ENCODE peak calls at places on chromosomes 16 and 17, in seven cellular contexts. One of them, this sample, is unnamed.

GRCh38 chr17:72338847-72339790 is 218.3 kb downstream of the SOX9 start:
- DNase-seq in stomach: no peak
- DNase-seq in body of pancreas: peak
- DNase-seq in glutamatergic neuron: no peak
- DNase-seq in suprapubic skin: no peak
- DNase-seq in lower leg skin: peak
- DNase-seq in OCI-LY7: no peak
- DNase-seq in this sample: no peak

GRCh38 chr16:3254309-3254708 is 2.1 kb downstream of the MEFV start:
- DNase-seq in stomach: no peak
- DNase-seq in OCI-LY7: no peak
- DNase-seq in lower leg skin: peak
- DNase-seq in body of pancreas: no peak
- DNase-seq in glutamatergic neuron: no peak
- DNase-seq in suprapubic skin: no peak
- DNase-seq in this sample: no peak

GRCh38 chr17:5705876-5706420 is 121.6 kb upstream of the NLRP1 start:
- DNase-seq in lower leg skin: peak
- DNase-seq in body of pancreas: no peak
- DNase-seq in OCI-LY7: no peak
- DNase-seq in suprapubic skin: no peak
- DNase-seq in stomach: no peak
- DNase-seq in glutamatergic neuron: no peak
- DNase-seq in this sample: no peak

GRCh38 chr17:4634981-4635380 is 6.5 kb downstream of the ALOX15 start:
- DNase-seq in suprapubic skin: no peak
- DNase-seq in glutamatergic neuron: no peak
- DNase-seq in stomach: no peak
- DNase-seq in body of pancreas: no peak
- DNase-seq in OCI-LY7: no peak
- DNase-seq in lower leg skin: no peak
- DNase-seq in this sample: no peak

GRCh38 chr17:41328207-41328606 is 12.7 kb upstream of the KRTAP17-1 start:
- DNase-seq in suprapubic skin: no peak
- DNase-seq in stomach: no peak
- DNase-seq in OCI-LY7: no peak
- DNase-seq in lower leg skin: no peak
- DNase-seq in glutamatergic neuron: no peak
- DNase-seq in body of pancreas: no peak
- DNase-seq in this sample: no peak

GRCh38 chr17:40485851-40486512 is 15.4 kb downstream of the TNS4 start:
- DNase-seq in stomach: no peak
- DNase-seq in lower leg skin: no peak
- DNase-seq in suprapubic skin: no peak
- DNase-seq in OCI-LY7: no peak
- DNase-seq in body of pancreas: peak
- DNase-seq in glutamatergic neuron: no peak
- DNase-seq in this sample: no peak

GRCh38 chr16:84455031-84455430 is 49.4 kb downstream of the MEAK7 start:
- DNase-seq in suprapubic skin: no peak
- DNase-seq in lower leg skin: no peak
- DNase-seq in OCI-LY7: no peak
- DNase-seq in body of pancreas: no peak
- DNase-seq in glutamatergic neuron: no peak
- DNase-seq in stomach: no peak
- DNase-seq in this sample: no peak

GRCh38 chr17:74757502-74757901 is 9.1 kb downstream of the NHERF1 start:
- DNase-seq in OCI-LY7: no peak
- DNase-seq in glutamatergic neuron: no peak
- DNase-seq in body of pancreas: peak
- DNase-seq in suprapubic skin: no peak
- DNase-seq in stomach: peak
- DNase-seq in lower leg skin: no peak
- DNase-seq in this sample: no peak

GRCh38 chr17:77566566-77566965 is 391.9 kb upstream of the TNRC6C start:
- DNase-seq in lower leg skin: no peak
- DNase-seq in glutamatergic neuron: no peak
- DNase-seq in suprapubic skin: no peak
- DNase-seq in OCI-LY7: no peak
- DNase-seq in stomach: no peak
- DNase-seq in body of pancreas: no peak
- DNase-seq in this sample: no peak

GRCh38 chr16:55622930-55623561 is 32.7 kb upstream of the SLC6A2 start:
- DNase-seq in body of pancreas: peak
- DNase-seq in lower leg skin: no peak
- DNase-seq in suprapubic skin: no peak
- DNase-seq in stomach: no peak
- DNase-seq in glutamatergic neuron: peak
- DNase-seq in OCI-LY7: peak
- DNase-seq in this sample: no peak

GRCh38 chr16:27209591-27209990 is 6.3 kb downstream of the KDM8 start:
- DNase-seq in lower leg skin: no peak
- DNase-seq in suprapubic skin: no peak
- DNase-seq in glutamatergic neuron: no peak
- DNase-seq in OCI-LY7: no peak
- DNase-seq in body of pancreas: no peak
- DNase-seq in stomach: no peak
- DNase-seq in this sample: no peak

GRCh38 chr16:85334718-85335583 is 222.7 kb upstream of the CIBAR2 start:
- DNase-seq in OCI-LY7: peak
- DNase-seq in body of pancreas: peak
- DNase-seq in suprapubic skin: no peak
- DNase-seq in stomach: peak
- DNase-seq in lower leg skin: no peak
- DNase-seq in glutamatergic neuron: no peak
- DNase-seq in this sample: no peak

GRCh38 chr16:11138769-11139623 is 117.0 kb downstream of the SOCS1 start:
- DNase-seq in body of pancreas: no peak
- DNase-seq in OCI-LY7: no peak
- DNase-seq in suprapubic skin: no peak
- DNase-seq in glutamatergic neuron: no peak
- DNase-seq in stomach: no peak
- DNase-seq in lower leg skin: no peak
- DNase-seq in this sample: no peak

GRCh38 chr17:74118504-74118903 is 85.0 kb upstream of the RPL38 start:
- DNase-seq in body of pancreas: no peak
- DNase-seq in OCI-LY7: no peak
- DNase-seq in suprapubic skin: peak
- DNase-seq in lower leg skin: peak
- DNase-seq in glutamatergic neuron: peak
- DNase-seq in stomach: no peak
- DNase-seq in this sample: no peak

GRCh38 chr16:51022852-51023251 is 128.2 kb downstream of the SALL1 start:
- DNase-seq in glutamatergic neuron: no peak
- DNase-seq in lower leg skin: no peak
- DNase-seq in suprapubic skin: no peak
- DNase-seq in stomach: no peak
- DNase-seq in body of pancreas: no peak
- DNase-seq in OCI-LY7: no peak
- DNase-seq in this sample: no peak

GRCh38 chr16:85010446-85010930 is 847 bp downstream of the ZDHHC7 start:
- DNase-seq in suprapubic skin: no peak
- DNase-seq in stomach: no peak
- DNase-seq in lower leg skin: no peak
- DNase-seq in body of pancreas: no peak
- DNase-seq in OCI-LY7: no peak
- DNase-seq in glutamatergic neuron: no peak
- DNase-seq in this sample: no peak

GRCh38 chr17:48244814-48245213 is 137.2 kb downstream of the SNX11 start:
- DNase-seq in lower leg skin: no peak
- DNase-seq in suprapubic skin: no peak
- DNase-seq in stomach: no peak
- DNase-seq in body of pancreas: no peak
- DNase-seq in glutamatergic neuron: no peak
- DNase-seq in OCI-LY7: no peak
- DNase-seq in this sample: no peak

DNA sequence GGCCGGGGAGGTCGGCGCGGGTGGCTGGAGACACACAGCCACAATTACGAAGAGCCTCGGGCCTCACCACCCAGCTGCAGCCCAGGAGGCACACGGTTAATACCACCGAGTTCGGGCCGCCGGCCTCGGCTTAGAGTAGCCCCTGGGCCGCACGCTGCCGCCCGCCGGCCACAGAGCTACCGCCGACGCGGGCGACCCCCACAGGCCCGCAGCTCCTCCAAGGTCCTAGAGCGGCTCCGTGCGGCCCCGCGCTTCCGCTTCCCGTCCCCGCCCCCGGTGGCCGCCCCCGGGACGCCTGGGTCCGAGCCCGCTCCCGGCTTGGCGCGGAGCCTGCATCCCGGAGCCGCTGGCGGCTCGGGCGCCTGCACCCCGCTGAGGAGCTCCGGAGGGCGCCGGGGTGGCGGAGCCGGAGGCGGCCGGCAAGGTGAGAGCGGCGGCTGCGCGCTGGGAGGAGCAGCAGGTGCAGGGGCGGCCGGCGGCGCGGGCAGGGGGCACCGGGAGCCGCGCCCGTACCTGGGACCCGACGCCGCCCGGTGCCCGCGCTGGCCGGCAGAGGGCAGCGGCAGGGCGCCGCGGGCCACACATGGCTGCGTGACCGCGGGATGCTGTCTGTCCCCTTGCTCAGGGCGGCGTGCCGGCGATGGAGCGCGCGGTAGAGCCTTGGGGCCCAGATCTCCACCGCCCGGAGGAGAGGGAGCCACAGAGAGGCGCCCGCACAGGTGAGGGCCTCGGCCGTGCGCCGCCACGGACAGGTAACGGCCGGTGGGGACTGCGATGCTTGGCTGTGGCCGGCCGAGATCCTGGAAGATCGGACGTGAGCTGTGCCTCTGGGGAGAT is at the start of gene ZNF48:
- DNase-seq in glutamatergic neuron: peak
- DNase-seq in OCI-LY7: peak
- DNase-seq in body of pancreas: peak
- DNase-seq in lower leg skin: peak
- DNase-seq in stomach: peak
- DNase-seq in suprapubic skin: peak
- DNase-seq in this sample: peak
- TF ChIP-seq CTCF in glutamatergic neuron: peak
- TF ChIP-seq CTCF in OCI-LY7: peak
- TF ChIP-seq CTCF in body of pancreas: peak
- TF ChIP-seq CTCF in lower leg skin: no peak
- TF ChIP-seq CTCF in stomach: no peak
- TF ChIP-seq CTCF in suprapubic skin: no peak
- TF ChIP-seq CTCF in this sample: peak

DNA sequence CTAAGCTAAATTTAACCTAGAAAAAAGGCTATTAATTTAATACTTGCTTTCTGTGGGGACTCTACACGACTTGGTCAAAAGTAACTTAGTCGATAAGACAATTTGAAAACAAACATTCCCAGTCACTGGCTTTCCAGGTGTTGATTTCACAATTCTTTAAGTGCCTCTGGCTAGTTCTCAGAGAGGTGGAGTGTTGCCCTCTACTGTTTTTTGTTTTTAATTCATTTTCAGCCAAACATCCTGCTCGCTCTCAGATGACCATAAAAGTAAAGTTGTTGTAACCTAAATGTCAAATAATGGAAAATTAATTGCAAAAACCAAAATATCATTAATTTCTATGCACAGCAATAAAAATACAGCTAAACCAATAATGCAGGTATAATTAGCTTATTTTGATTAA is 107.1 kb downstream of the MYO1D start:
- DNase-seq in suprapubic skin: no peak
- DNase-seq in stomach: no peak
- DNase-seq in glutamatergic neuron: no peak
- DNase-seq in body of pancreas: no peak
- DNase-seq in OCI-LY7: no peak
- DNase-seq in lower leg skin: no peak
- DNase-seq in this sample: no peak
- TF ChIP-seq CTCF in suprapubic skin: no peak
- TF ChIP-seq CTCF in stomach: no peak
- TF ChIP-seq CTCF in glutamatergic neuron: no peak
- TF ChIP-seq CTCF in body of pancreas: no peak
- TF ChIP-seq CTCF in OCI-LY7: peak
- TF ChIP-seq CTCF in lower leg skin: no peak
- TF ChIP-seq CTCF in this sample: peak

GRCh38 chr16:658679-659571 is 9.0 kb upstream of the RHOT2 start:
- DNase-seq in suprapubic skin: no peak
- DNase-seq in lower leg skin: no peak
- DNase-seq in glutamatergic neuron: no peak
- DNase-seq in stomach: no peak
- DNase-seq in body of pancreas: no peak
- DNase-seq in OCI-LY7: no peak
- DNase-seq in this sample: no peak
- TF ChIP-seq CTCF in suprapubic skin: no peak
- TF ChIP-seq CTCF in lower leg skin: no peak
- TF ChIP-seq CTCF in glutamatergic neuron: no peak
- TF ChIP-seq CTCF in stomach: no peak
- TF ChIP-seq CTCF in body of pancreas: no peak
- TF ChIP-seq CTCF in OCI-LY7: no peak
- TF ChIP-seq CTCF in this sample: peak

DNA sequence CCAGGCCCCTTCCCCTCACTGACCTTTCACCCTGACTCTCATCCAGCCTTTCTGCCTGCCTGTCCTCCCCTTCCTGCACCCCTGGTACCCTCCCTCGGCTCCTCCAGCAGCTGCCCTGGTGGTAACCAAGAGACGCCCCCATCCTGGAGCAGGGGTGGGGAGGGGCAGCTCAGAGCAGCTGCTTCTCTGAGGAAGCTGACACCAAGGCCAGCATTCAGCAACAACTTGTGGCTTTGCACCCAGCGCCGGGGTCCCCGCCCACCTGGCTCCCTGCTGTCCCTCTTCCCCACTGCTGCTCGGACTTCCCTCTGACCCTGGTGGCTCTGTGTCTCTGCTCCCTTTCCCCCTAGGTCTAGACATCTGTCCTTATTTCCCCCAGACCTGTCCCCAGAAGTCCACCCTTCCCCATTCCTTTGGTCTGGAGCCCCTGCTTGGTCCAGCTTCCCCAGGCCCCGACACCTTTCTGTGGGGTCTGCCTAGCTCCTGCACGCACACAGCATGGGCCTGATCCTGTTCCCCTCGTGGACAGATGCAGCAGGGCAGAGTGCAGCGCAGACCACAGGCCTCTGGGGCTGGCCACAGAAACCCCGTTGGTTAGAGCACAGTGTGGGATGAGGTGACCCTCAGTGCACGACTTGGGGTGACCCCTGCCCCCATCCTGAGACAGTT is 1.2 kb upstream of the ATP2A1 start:
- DNase-seq in stomach: no peak
- DNase-seq in lower leg skin: no peak
- DNase-seq in body of pancreas: no peak
- DNase-seq in suprapubic skin: no peak
- DNase-seq in glutamatergic neuron: no peak
- DNase-seq in OCI-LY7: no peak
- DNase-seq in this sample: no peak
- TF ChIP-seq CTCF in stomach: no peak
- TF ChIP-seq CTCF in lower leg skin: no peak
- TF ChIP-seq CTCF in body of pancreas: no peak
- TF ChIP-seq CTCF in suprapubic skin: no peak
- TF ChIP-seq CTCF in glutamatergic neuron: no peak
- TF ChIP-seq CTCF in OCI-LY7: no peak
- TF ChIP-seq CTCF in this sample: no peak

DNA sequence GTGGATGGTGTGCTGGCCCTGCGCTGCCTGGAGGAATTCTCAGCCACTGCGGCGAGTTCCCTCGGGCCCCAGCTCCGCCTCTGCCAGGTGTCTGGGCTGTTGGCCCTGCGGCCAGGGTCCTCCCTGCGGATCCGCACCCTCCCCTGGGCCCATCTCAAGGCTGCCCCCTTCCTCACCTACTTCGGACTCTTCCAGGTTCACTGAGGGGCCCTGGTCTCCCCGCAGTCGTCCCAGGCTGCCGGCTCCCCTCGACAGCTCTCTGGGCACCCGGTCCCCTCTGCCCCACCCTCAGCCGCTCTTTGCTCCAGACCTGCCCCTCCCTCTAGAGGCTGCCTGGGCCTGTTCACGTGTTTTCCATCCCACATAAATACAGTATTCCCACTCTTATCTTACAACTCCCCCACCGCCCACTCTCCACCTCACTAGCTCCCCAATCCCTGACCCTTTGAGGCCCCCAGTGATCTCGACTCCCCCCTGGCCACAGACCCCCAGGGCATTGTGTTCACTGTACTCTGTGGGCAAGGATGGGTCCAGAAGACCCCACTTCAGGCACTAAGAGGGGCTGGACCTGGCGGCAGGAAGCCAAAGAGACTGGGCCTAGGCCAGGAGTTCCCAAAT is 1.3 kb upstream of the TNFSF13 start:
- DNase-seq in body of pancreas: no peak
- DNase-seq in glutamatergic neuron: no peak
- DNase-seq in lower leg skin: no peak
- DNase-seq in stomach: peak
- DNase-seq in suprapubic skin: no peak
- DNase-seq in OCI-LY7: no peak
- DNase-seq in this sample: no peak
- TF ChIP-seq CTCF in body of pancreas: no peak
- TF ChIP-seq CTCF in glutamatergic neuron: no peak
- TF ChIP-seq CTCF in lower leg skin: no peak
- TF ChIP-seq CTCF in stomach: no peak
- TF ChIP-seq CTCF in suprapubic skin: no peak
- TF ChIP-seq CTCF in OCI-LY7: no peak
- TF ChIP-seq CTCF in this sample: no peak